ENCODE peak calls at places on chromosomes 2 and 18, in ten cellular contexts. M is activated CD8-positive, alpha-beta T cell treated with anti-CD3 and anti-CD28 coated beads for 36 hours; B is endothelial cell; F is DMS 273 treated with DMSO at 0.1 percent for 48 hours; W is ACHN; N is astrocyte; Q is stomach; E is KBM-7; S is mesenchymal stem cell; G is RCC 7860. C is an unnamed sample.

GRCh38 chr2:11610624-11611242 is 59.3 kb downstream of the NTSR2 start:
- DNase-seq in M (no peak), B (no peak), F (no peak), W (no peak), N (no peak), Q (no peak), E (no peak), S (no peak), G (no peak), C (no peak)

GRCh38 chr2:215612770-215613169 is 176.9 kb upstream of the FN1 start:
- DNase-seq in M (no peak), B (no peak), F (no peak), W (peak; percentile 44), N (peak; percentile 87), Q (no peak), E (no peak), S (peak; percentile 86), G (peak; percentile 71), C (no peak)

GRCh38 chr2:221468288-221468687 is 103.8 kb downstream of the EPHA4 start:
- DNase-seq in M (no peak), B (no peak), F (no peak), W (no peak), N (no peak), Q (no peak), E (no peak), S (no peak), G (no peak), C (no peak)

GRCh38 chr2:226772389-226773179 is 27.0 kb downstream of the IRS1 start:
- DNase-seq in M (no peak), B (no peak), F (no peak), W (no peak), N (peak; percentile 73), Q (no peak), E (peak; percentile 96), S (peak; percentile 84), G (peak; percentile 20), C (no peak)

GRCh38 chr2:232876071-232876977 is 6.3 kb downstream of the SNORC start:
- DNase-seq in M (peak; percentile 50), B (peak; percentile 38), F (no peak), W (peak; percentile 33), N (no peak), Q (peak; percentile 44), E (peak; percentile 68), S (no peak), G (no peak), C (peak; percentile 17)

GRCh38 chr2:26651458-26652155 is 10.4 kb upstream of the CIB4 start:
- DNase-seq in M (no peak), B (no peak), F (no peak), W (no peak), N (no peak), Q (peak; percentile 2), E (no peak), S (no peak), G (no peak), C (no peak)

GRCh38 chr18:45588284-45588683 is 27.0 kb upstream of the SLC14A2 start:
- DNase-seq in M (no peak), B (no peak), F (no peak), W (no peak), N (peak; percentile 50), Q (no peak), E (no peak), S (no peak), G (no peak), C (no peak)

GRCh38 chr2:10550206-10551001 is 102.3 kb upstream of the ODC1 start:
- DNase-seq in M (no peak), B (peak; percentile 42), F (no peak), W (no peak), N (no peak), Q (no peak), E (no peak), S (no peak), G (no peak), C (no peak)

GRCh38 chr2:190079160-190079559 is 16.6 kb upstream of the MSTN start:
- DNase-seq in M (peak; percentile 28), B (no peak), F (no peak), W (no peak), N (no peak), Q (no peak), E (no peak), S (no peak), G (no peak), C (no peak)

GRCh38 chr2:111663471-111663951 is 220.5 kb downstream of the ANAPC1 start:
- DNase-seq in M (no peak), B (no peak), F (no peak), W (no peak), N (no peak), Q (no peak), E (no peak), S (peak; percentile 64), G (no peak), C (peak; percentile 69)

GRCh38 chr2:238370482-238371372 is 50.4 kb downstream of the TRAF3IP1 start:
- DNase-seq in M (peak; percentile 76), B (peak; percentile 62), F (no peak), W (peak; percentile 57), N (peak; percentile 37), Q (peak; percentile 67), E (peak; percentile 75), S (peak; percentile 64), G (no peak), C (peak; percentile 47)

GRCh38 chr2:95530734-95531133 is 46.2 kb upstream of the TRIM43B start:
- DNase-seq in M (peak; percentile 20), B (no peak), F (no peak), W (no peak), N (peak; percentile 86), Q (no peak), E (no peak), S (no peak), G (peak; percentile 72), C (no peak)

GRCh38 chr18:34740101-34740500 is 30.0 kb downstream of the DTNA start:
- DNase-seq in M (no peak), B (no peak), F (no peak), W (no peak), N (no peak), Q (no peak), E (no peak), S (no peak), G (no peak), C (no peak)

GRCh38 chr2:160010361-160011145 is 51.9 kb downstream of the PLA2R1 start:
- DNase-seq in M (no peak), B (no peak), F (peak; percentile 4), W (no peak), N (no peak), Q (no peak), E (no peak), S (no peak), G (no peak), C (no peak)

GRCh38 chr2:11406492-11407381 is 59.2 kb downstream of the E2F6 start:
- DNase-seq in M (no peak), B (no peak), F (no peak), W (peak; percentile 24), N (peak; percentile 58), Q (no peak), E (no peak), S (no peak), G (no peak), C (no peak)

GRCh38 chr2:86700705-86701104 is 19.4 kb upstream of the RMND5A start:
- DNase-seq in M (no peak), B (no peak), F (no peak), W (no peak), N (no peak), Q (no peak), E (no peak), S (no peak), G (no peak), C (no peak)

GRCh38 chr2:237858294-237859081 is 935 bp upstream of the RAMP1 start:
- DNase-seq in M (peak; percentile 70), B (peak; percentile 67), F (peak; percentile 35), W (peak; percentile 74), N (peak; percentile 80), Q (peak; percentile 69), E (peak; percentile 88), S (peak; percentile 88), G (peak; percentile 69), C (peak; percentile 83)

GRCh38 chr2:133959066-133959465 is 294.8 kb upstream of the MGAT5 start:
- DNase-seq in M (no peak), B (no peak), F (no peak), W (no peak), N (no peak), Q (no peak), E (no peak), S (no peak), G (no peak), C (no peak)

GRCh38 chr2:103448416-103448815 is 686.6 kb downstream of the TMEM182 start:
- DNase-seq in M (no peak), B (no peak), F (peak; percentile 72), W (no peak), N (no peak), Q (no peak), E (no peak), S (no peak), G (no peak), C (peak; percentile 41)

GRCh38 chr2:105439130-105439529 is 40.3 kb upstream of the FHL2 start:
- DNase-seq in M (no peak), B (no peak), F (no peak), W (no peak), N (peak; percentile 41), Q (no peak), E (no peak), S (no peak), G (no peak), C (peak; percentile 18)

GRCh38 chr2:17869128-17869527 is 9.3 kb upstream of the KCNS3 start:
- DNase-seq in M (no peak), B (no peak), F (no peak), W (peak; percentile 38), N (no peak), Q (no peak), E (no peak), S (no peak), G (peak; percentile 71), C (no peak)

GRCh38 chr2:13652531-13653313 is 936.0 kb downstream of the TRIB2 start:
- DNase-seq in M (peak; percentile 25), B (no peak), F (no peak), W (no peak), N (peak; percentile 81), Q (no peak), E (no peak), S (peak; percentile 43), G (peak; percentile 53), C (no peak)

GRCh38 chr2:86752934-86753333 is 32.8 kb downstream of the RMND5A start:
- DNase-seq in M (no peak), B (no peak), F (no peak), W (no peak), N (no peak), Q (no peak), E (no peak), S (no peak), G (no peak), C (no peak)

GRCh38 chr2:5982217-5982910 is 290.2 kb downstream of the SOX11 start:
- DNase-seq in M (no peak), B (no peak), F (no peak), W (no peak), N (no peak), Q (no peak), E (no peak), S (no peak), G (no peak), C (no peak)

GRCh38 chr2:36433311-36434217 is 78.0 kb downstream of the CRIM1 start:
- DNase-seq in M (no peak), B (no peak), F (no peak), W (no peak), N (peak; percentile 66), Q (no peak), E (no peak), S (peak; percentile 46), G (no peak), C (no peak)

GRCh38 chr2:75276093-75277055 is 77.1 kb upstream of the TACR1 start:
- DNase-seq in M (no peak), B (no peak), F (no peak), W (peak; percentile 36), N (peak; percentile 73), Q (no peak), E (no peak), S (peak; percentile 37), G (peak; percentile 68), C (no peak)

GRCh38 chr18:22113144-22113813 is 56.1 kb upstream of the GATA6 start:
- DNase-seq in M (no peak), B (no peak), F (no peak), W (no peak), N (no peak), Q (peak; percentile 69), E (no peak), S (no peak), G (no peak), C (no peak)

GRCh38 chr18:36662000-36662399 is 166.8 kb downstream of the TPGS2 start:
- DNase-seq in M (no peak), B (peak; percentile 19), F (no peak), W (peak; percentile 6), N (no peak), Q (no peak), E (no peak), S (peak; percentile 25), G (no peak), C (peak; percentile 18)